ENCODE peak calls at places on chromosomes 16 and 17, in ten cellular contexts. Q is CD8-positive, alpha-beta T cell; S is K562; P is cardiac muscle cell; I is lower lobe of right lung; C is pulmonary artery endothelial cell; Y is left ventricle myocardium inferior; K is iPS DF 6.9; W is head of caudate nucleus; Z is effector memory CD4-positive, alpha-beta T cell. N is an unnamed sample.
A peak's percentile ranks its signal among the peaks of the same experiment; 100 is the strongest.

GRCh38 chr17:57092779-57093178 is 7.7 kb downstream of the AKAP1 start:
- DNase-seq in Y (no peak), P (no peak), K (no peak), Q (no peak), S (no peak), W (no peak), Z (no peak), C (no peak), I (no peak), N (no peak)

GRCh38 chr17:72388765-72389473 is 268.1 kb downstream of the SOX9 start:
- DNase-seq in K (no peak), I (no peak), S (no peak), P (no peak), Z (no peak), Y (no peak), C (no peak), Q (no peak), W (no peak), N (no peak)

GRCh38 chr17:81841866-81842265 is 7.0 kb upstream of the PPP1R27 start:
- DNase-seq in P (no peak), Q (no peak), Y (no peak), I (no peak), K (no peak), S (no peak), C (no peak), W (no peak), Z (no peak), N (no peak)

GRCh38 chr17:3594056-3594810 is 15.0 kb downstream of the TRPV1 start:
- DNase-seq in Y (peak; percentile 46), Q (no peak), C (no peak), P (peak; percentile 42), K (no peak), S (no peak), Z (no peak), I (no peak), W (peak; percentile 21), N (no peak)

GRCh38 chr16:15650698-15651161 is 685 bp downstream of the NDE1 start:
- DNase-seq in S (peak; percentile 31), Z (peak; percentile 37), I (peak; percentile 48), P (peak; percentile 2), K (no peak), Q (no peak), W (no peak), Y (no peak), C (no peak), N (peak; percentile 63)

GRCh38 chr16:35207059-35207999 is 1747.9 kb downstream of the TP53TG3F start:
- DNase-seq in I (no peak), P (no peak), Y (no peak), Z (no peak), C (no peak), S (peak; percentile 47), Q (no peak), W (no peak), K (no peak), N (no peak)

GRCh38 chr17:48551206-48551597 is 6.3 kb upstream of the HOXB2 start:
- DNase-seq in W (no peak), Q (no peak), I (no peak), C (no peak), S (no peak), Y (no peak), Z (no peak), K (no peak), P (no peak), N (no peak)

GRCh38 chr17:78214706-78215061 is 631 bp downstream of the BIRC5 start:
- DNase-seq in W (no peak), I (no peak), Y (no peak), S (no peak), Z (no peak), K (no peak), P (no peak), C (no peak), Q (no peak), N (no peak)

GRCh38 chr17:38881600-38882191 is 11.8 kb downstream of the LASP1 start:
- DNase-seq in Z (peak; percentile 27), S (peak; percentile 60), Q (peak; percentile 70), W (no peak), I (peak; percentile 73), Y (peak; percentile 67), K (no peak), C (no peak), P (peak; percentile 72), N (no peak)

GRCh38 chr17:79365836-79366831 is 244.7 kb downstream of the RBFOX3 start:
- DNase-seq in Q (no peak), K (no peak), C (no peak), Y (no peak), I (peak; percentile 34), W (no peak), S (no peak), Z (no peak), P (no peak), N (no peak)

GRCh38 chr17:31495049-31495885 is 103.8 kb downstream of the RAB11FIP4 start:
- DNase-seq in Z (no peak), P (no peak), C (no peak), S (no peak), K (no peak), Q (no peak), Y (no peak), W (no peak), I (no peak), N (peak; percentile 75)

GRCh38 chr17:34511265-34511664 is 68.1 kb upstream of the TMEM132E start:
- DNase-seq in W (no peak), Q (no peak), C (no peak), K (no peak), Z (no peak), I (no peak), Y (peak; percentile 18), P (no peak), S (no peak), N (no peak)

GRCh38 chr17:44344939-44345496 is at the start of gene GRN:
- DNase-seq in I (peak; percentile 93), P (peak; percentile 98), Y (peak; percentile 91), K (peak; percentile 97), C (peak; percentile 98), Z (peak; percentile 80), W (peak; percentile 96), Q (peak; percentile 86), S (peak; percentile 99), N (peak; percentile 94)

GRCh38 chr17:37447641-37448040 is 41.0 kb downstream of the TADA2A start:
- DNase-seq in Q (no peak), C (no peak), Z (no peak), I (no peak), K (no peak), S (no peak), Y (no peak), W (no peak), P (peak; percentile 25), N (no peak)

GRCh38 chr16:26709754-26710153 is 357.0 kb upstream of the C16orf82 start:
- DNase-seq in W (no peak), I (no peak), Q (no peak), C (no peak), P (no peak), Y (no peak), K (no peak), S (no peak), Z (no peak), N (no peak)

GRCh38 chr16:578870-579405 is 9.2 kb downstream of the PIGQ start:
- DNase-seq in C (peak; percentile 37), I (peak; percentile 88), P (peak; percentile 86), W (peak; percentile 33), K (no peak), Q (peak; percentile 68), Y (peak; percentile 74), S (peak; percentile 67), Z (peak; percentile 31), N (peak; percentile 80)

GRCh38 chr17:61362396-61362795 is 37.2 kb upstream of the TBX2 start:
- DNase-seq in C (no peak), W (no peak), P (no peak), S (no peak), Z (no peak), Q (no peak), Y (no peak), K (no peak), I (no peak), N (no peak)

N was measured in right lobe of liver.